ENCODE peak calls at places on chromosomes 1 and 21, in eight cellular contexts. One of them, this sample, is unnamed. For H3K36me3, the result is how much of the 10 kb centered on the place peaks cover.

GRCh38 chr1:159076753-159077656 is at the start of gene AIM2:
- DNase-seq in psoas muscle: no peak
- DNase-seq in CD8-positive, alpha-beta memory T cell: peak
- DNase-seq in H1: no peak
- DNase-seq in right atrium auricular region: no peak
- DNase-seq in small intestine: peak
- DNase-seq in upper lobe of right lung: peak
- DNase-seq in HCT116: no peak
- DNase-seq in this sample: peak

GRCh38 chr1:183023601-183024351 is 556 bp downstream of the LAMC1 start:
- DNase-seq in psoas muscle: peak
- DNase-seq in CD8-positive, alpha-beta memory T cell: no peak
- DNase-seq in H1: no peak
- DNase-seq in right atrium auricular region: peak
- DNase-seq in small intestine: peak
- DNase-seq in upper lobe of right lung: peak
- DNase-seq in HCT116: peak
- DNase-seq in this sample: peak

GRCh38 chr1:19468397-19468956 is 16.9 kb downstream of the CAPZB start:
- DNase-seq in psoas muscle: no peak
- DNase-seq in CD8-positive, alpha-beta memory T cell: peak
- DNase-seq in H1: no peak
- DNase-seq in right atrium auricular region: no peak
- DNase-seq in small intestine: peak
- DNase-seq in upper lobe of right lung: peak
- DNase-seq in HCT116: no peak
- DNase-seq in this sample: peak

GRCh38 chr1:176206006-176206960 is 803 bp downstream of the COP1 start:
- DNase-seq in psoas muscle: peak
- DNase-seq in CD8-positive, alpha-beta memory T cell: no peak
- DNase-seq in H1: no peak
- DNase-seq in right atrium auricular region: no peak
- DNase-seq in small intestine: peak
- DNase-seq in upper lobe of right lung: peak
- DNase-seq in HCT116: no peak
- DNase-seq in this sample: peak

GRCh38 chr1:43991200-43991475 is 261 bp upstream of the CCDC24 start:
- DNase-seq in psoas muscle: no peak
- DNase-seq in CD8-positive, alpha-beta memory T cell: no peak
- DNase-seq in H1: no peak
- DNase-seq in right atrium auricular region: no peak
- DNase-seq in small intestine: no peak
- DNase-seq in upper lobe of right lung: no peak
- DNase-seq in HCT116: no peak
- DNase-seq in this sample: no peak

GRCh38 chr1:59262631-59263030 is 34.3 kb upstream of the FGGY start:
- DNase-seq in psoas muscle: no peak
- DNase-seq in CD8-positive, alpha-beta memory T cell: no peak
- DNase-seq in H1: no peak
- DNase-seq in right atrium auricular region: no peak
- DNase-seq in small intestine: no peak
- DNase-seq in upper lobe of right lung: no peak
- DNase-seq in HCT116: no peak
- DNase-seq in this sample: no peak

GRCh38 chr1:192589813-192590212 is 14.2 kb downstream of the RGS1 start:
- DNase-seq in psoas muscle: no peak
- DNase-seq in CD8-positive, alpha-beta memory T cell: no peak
- DNase-seq in H1: no peak
- DNase-seq in right atrium auricular region: no peak
- DNase-seq in small intestine: no peak
- DNase-seq in upper lobe of right lung: no peak
- DNase-seq in HCT116: no peak
- DNase-seq in this sample: no peak

GRCh38 chr1:114586513-114587047 is 5.2 kb upstream of the BCAS2 start:
- DNase-seq in psoas muscle: no peak
- DNase-seq in CD8-positive, alpha-beta memory T cell: no peak
- DNase-seq in H1: no peak
- DNase-seq in right atrium auricular region: no peak
- DNase-seq in small intestine: no peak
- DNase-seq in upper lobe of right lung: no peak
- DNase-seq in HCT116: no peak
- DNase-seq in this sample: no peak

GRCh38 chr1:37998089-37998808 is 7.1 kb downstream of the FHL3 start:
- DNase-seq in psoas muscle: no peak
- DNase-seq in CD8-positive, alpha-beta memory T cell: no peak
- DNase-seq in H1: no peak
- DNase-seq in right atrium auricular region: no peak
- DNase-seq in small intestine: no peak
- DNase-seq in upper lobe of right lung: no peak
- DNase-seq in HCT116: no peak
- DNase-seq in this sample: no peak

GRCh38 chr1:160623860-160624259 is 23.0 kb downstream of the SLAMF1 start:
- DNase-seq in psoas muscle: no peak
- DNase-seq in CD8-positive, alpha-beta memory T cell: no peak
- DNase-seq in H1: no peak
- DNase-seq in right atrium auricular region: no peak
- DNase-seq in small intestine: no peak
- DNase-seq in upper lobe of right lung: no peak
- DNase-seq in HCT116: no peak
- DNase-seq in this sample: no peak

GRCh38 chr1:154968731-154969130 is 1.8 kb downstream of the SHC1 start:
- DNase-seq in psoas muscle: no peak
- DNase-seq in CD8-positive, alpha-beta memory T cell: no peak
- DNase-seq in H1: no peak
- DNase-seq in right atrium auricular region: no peak
- DNase-seq in small intestine: no peak
- DNase-seq in upper lobe of right lung: no peak
- DNase-seq in HCT116: no peak
- DNase-seq in this sample: no peak

GRCh38 chr1:5649795-5650194 is 342.4 kb downstream of the NPHP4 start:
- DNase-seq in psoas muscle: no peak
- DNase-seq in CD8-positive, alpha-beta memory T cell: no peak
- DNase-seq in H1: no peak
- DNase-seq in right atrium auricular region: no peak
- DNase-seq in small intestine: no peak
- DNase-seq in upper lobe of right lung: no peak
- DNase-seq in HCT116: no peak
- DNase-seq in this sample: no peak

GRCh38 chr1:203930343-203930742 is 68.9 kb downstream of the SNRPE start:
- DNase-seq in psoas muscle: no peak
- DNase-seq in CD8-positive, alpha-beta memory T cell: no peak
- DNase-seq in H1: no peak
- DNase-seq in right atrium auricular region: no peak
- DNase-seq in small intestine: no peak
- DNase-seq in upper lobe of right lung: no peak
- DNase-seq in HCT116: no peak
- DNase-seq in this sample: no peak

GRCh38 chr1:203929741-203930309 is 68.4 kb downstream of the SNRPE start:
- DNase-seq in psoas muscle: no peak
- DNase-seq in CD8-positive, alpha-beta memory T cell: no peak
- DNase-seq in H1: no peak
- DNase-seq in right atrium auricular region: no peak
- DNase-seq in small intestine: no peak
- DNase-seq in upper lobe of right lung: no peak
- DNase-seq in HCT116: no peak
- DNase-seq in this sample: no peak

GRCh38 chr1:203931953-203932352 is 70.6 kb downstream of the SNRPE start:
- DNase-seq in psoas muscle: no peak
- DNase-seq in CD8-positive, alpha-beta memory T cell: no peak
- DNase-seq in H1: no peak
- DNase-seq in right atrium auricular region: no peak
- DNase-seq in small intestine: no peak
- DNase-seq in upper lobe of right lung: no peak
- DNase-seq in HCT116: no peak
- DNase-seq in this sample: no peak

DNA sequence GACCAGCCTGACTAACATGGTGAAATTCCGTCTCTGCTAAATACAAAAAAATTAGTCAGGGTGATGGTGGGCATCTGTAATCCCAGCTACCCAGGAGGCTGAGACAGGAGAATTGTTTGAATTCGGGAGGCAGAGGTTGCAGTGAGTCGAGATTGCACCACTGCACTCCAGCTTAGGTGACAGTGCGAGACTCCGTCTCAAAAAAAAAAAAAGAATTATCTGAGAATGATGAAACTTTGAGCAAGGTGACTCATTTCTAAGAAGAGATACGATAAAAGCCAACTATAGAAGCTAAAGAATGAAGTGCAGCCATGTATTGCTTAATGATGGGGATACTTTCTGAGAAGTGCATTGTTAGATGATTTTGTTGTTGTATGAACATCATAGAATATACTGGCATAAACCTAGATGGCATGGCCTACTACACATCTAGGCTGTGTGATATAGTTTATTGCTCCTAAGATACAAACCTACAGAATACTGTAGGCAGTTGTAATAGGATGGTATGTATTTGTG is 64.7 kb downstream of the SNRPE start:
- DNase-seq in psoas muscle: no peak
- DNase-seq in CD8-positive, alpha-beta memory T cell: no peak
- DNase-seq in H1: no peak
- DNase-seq in right atrium auricular region: no peak
- DNase-seq in small intestine: no peak
- DNase-seq in upper lobe of right lung: no peak
- DNase-seq in HCT116: no peak
- DNase-seq in this sample: no peak
- H3K27ac ChIP-seq in psoas muscle: no peak
- H3K27ac ChIP-seq in CD8-positive, alpha-beta memory T cell: no peak
- H3K27ac ChIP-seq in H1: no peak
- H3K27ac ChIP-seq in right atrium auricular region: no peak
- H3K27ac ChIP-seq in small intestine: no peak
- H3K27ac ChIP-seq in upper lobe of right lung: no peak
- H3K27ac ChIP-seq in HCT116: no peak
- H3K27ac ChIP-seq in this sample: no peak

DNA sequence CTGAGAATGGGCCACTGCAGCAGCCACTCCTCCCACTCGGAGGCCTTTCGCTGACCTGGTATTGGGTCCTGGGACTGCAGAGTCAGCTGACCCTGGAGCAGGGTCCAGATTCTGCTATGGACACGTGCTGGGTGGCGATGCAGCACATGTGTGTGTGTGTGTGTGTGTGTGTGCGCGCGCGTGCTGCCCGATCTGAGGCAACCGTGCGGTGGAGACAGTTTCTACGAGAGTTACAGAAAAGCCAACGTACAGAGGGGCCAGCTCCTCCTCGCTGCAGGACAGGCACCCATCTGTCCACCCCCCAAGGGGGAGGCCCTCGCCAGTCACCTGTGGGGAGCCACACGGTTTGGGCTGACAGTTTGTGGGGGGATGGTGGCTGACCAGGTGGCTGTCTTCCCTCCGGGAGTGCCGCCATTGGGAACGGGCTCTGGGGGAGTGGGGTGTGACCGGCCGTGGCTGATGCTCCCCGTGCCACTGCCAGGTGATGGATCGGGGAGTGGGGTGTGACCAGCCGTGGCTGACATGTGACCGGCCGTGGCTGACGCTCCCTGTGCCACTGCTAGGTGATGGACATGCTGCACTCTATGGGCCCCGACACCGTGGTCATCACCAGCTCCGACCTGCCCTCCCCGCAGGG is 24.0 kb downstream of the CSTB start:
- DNase-seq in psoas muscle: no peak
- DNase-seq in CD8-positive, alpha-beta memory T cell: no peak
- DNase-seq in H1: no peak
- DNase-seq in right atrium auricular region: no peak
- DNase-seq in small intestine: no peak
- DNase-seq in upper lobe of right lung: no peak
- DNase-seq in HCT116: no peak
- DNase-seq in this sample: no peak
- H3K36me3 ChIP-seq in psoas muscle: half or more
- H3K36me3 ChIP-seq in CD8-positive, alpha-beta memory T cell: under half
- H3K36me3 ChIP-seq in H1: under half
- H3K36me3 ChIP-seq in right atrium auricular region: half or more
- H3K36me3 ChIP-seq in small intestine: under half
- H3K36me3 ChIP-seq in upper lobe of right lung: half or more
- H3K36me3 ChIP-seq in HCT116: half or more
- H3K36me3 ChIP-seq in this sample: half or more

DNA sequence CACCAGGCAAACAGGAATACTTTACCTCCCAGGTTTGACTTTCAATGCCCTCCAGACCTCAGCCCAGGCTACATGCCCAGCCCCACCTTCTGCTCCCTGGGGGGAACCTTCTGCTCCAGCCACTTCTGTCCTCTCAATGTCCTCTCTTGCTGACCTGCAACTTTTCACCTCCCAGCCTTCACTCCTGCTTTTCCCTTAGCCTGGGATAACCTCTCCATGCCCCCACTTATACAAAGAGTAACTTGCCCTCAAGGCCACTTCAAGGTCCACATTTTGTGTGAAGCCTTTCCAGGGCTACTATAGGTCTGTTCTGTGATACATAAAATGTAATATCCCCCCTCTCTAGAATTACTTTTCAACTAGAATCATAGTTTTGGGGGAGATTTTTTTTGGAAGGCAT is 21.7 kb downstream of the SERTAD4 start:
- DNase-seq in psoas muscle: no peak
- DNase-seq in CD8-positive, alpha-beta memory T cell: no peak
- DNase-seq in H1: no peak
- DNase-seq in right atrium auricular region: no peak
- DNase-seq in small intestine: no peak
- DNase-seq in upper lobe of right lung: no peak
- DNase-seq in HCT116: no peak
- DNase-seq in this sample: no peak
- H3K27ac ChIP-seq in psoas muscle: no peak
- H3K27ac ChIP-seq in CD8-positive, alpha-beta memory T cell: no peak
- H3K27ac ChIP-seq in H1: no peak
- H3K27ac ChIP-seq in right atrium auricular region: no peak
- H3K27ac ChIP-seq in small intestine: no peak
- H3K27ac ChIP-seq in upper lobe of right lung: no peak
- H3K27ac ChIP-seq in HCT116: no peak
- H3K27ac ChIP-seq in this sample: no peak

GRCh38 chr1:164723296-164723731 is 164.3 kb downstream of the PBX1 start:
- DNase-seq in psoas muscle: no peak
- DNase-seq in CD8-positive, alpha-beta memory T cell: no peak
- DNase-seq in H1: no peak
- DNase-seq in right atrium auricular region: no peak
- DNase-seq in small intestine: no peak
- DNase-seq in upper lobe of right lung: no peak
- DNase-seq in HCT116: no peak
- DNase-seq in this sample: no peak
- H3K36me3 ChIP-seq in psoas muscle: under half
- H3K36me3 ChIP-seq in CD8-positive, alpha-beta memory T cell: under half
- H3K36me3 ChIP-seq in H1: under half
- H3K36me3 ChIP-seq in right atrium auricular region: under half
- H3K36me3 ChIP-seq in small intestine: under half
- H3K36me3 ChIP-seq in upper lobe of right lung: under half
- H3K36me3 ChIP-seq in HCT116: under half
- H3K36me3 ChIP-seq in this sample: under half

GRCh38 chr1:28436211-28436769 is 66.8 kb downstream of the PHACTR4 start:
- DNase-seq in psoas muscle: no peak
- DNase-seq in CD8-positive, alpha-beta memory T cell: no peak
- DNase-seq in H1: no peak
- DNase-seq in right atrium auricular region: no peak
- DNase-seq in small intestine: no peak
- DNase-seq in upper lobe of right lung: no peak
- DNase-seq in HCT116: no peak
- DNase-seq in this sample: no peak
- H3K27ac ChIP-seq in psoas muscle: peak
- H3K27ac ChIP-seq in CD8-positive, alpha-beta memory T cell: no peak
- H3K27ac ChIP-seq in H1: no peak
- H3K27ac ChIP-seq in right atrium auricular region: no peak
- H3K27ac ChIP-seq in small intestine: no peak
- H3K27ac ChIP-seq in upper lobe of right lung: no peak
- H3K27ac ChIP-seq in HCT116: peak
- H3K27ac ChIP-seq in this sample: no peak